ENCODE peak calls at places on chromosome 13, in ten cellular contexts. D, U, M, V, R, C, P, T, Q and O are unnamed samples.
A peak's percentile ranks its signal among the peaks of the same experiment; 100 is the strongest.

GRCh38 chr13:111217661-111218060 is 102.6 kb downstream of the ARHGEF7 start:
- DNase-seq in C (no peak), Q (no peak), M (no peak), R (no peak), T (no peak), P (no peak), V (no peak), U (no peak), D (no peak), O (no peak)

GRCh38 chr13:111115051-111115840 is at the start of gene ARHGEF7:
- DNase-seq in V (no peak), R (no peak), P (no peak), C (peak; percentile 66), M (peak; percentile 66), T (no peak), U (no peak), D (peak; percentile 17), Q (no peak), O (no peak)

GRCh38 chr13:19910336-19911072 is 47.1 kb upstream of the ZMYM5 start:
- DNase-seq in M (no peak), R (no peak), U (peak; percentile 1), V (no peak), C (no peak), Q (no peak), D (no peak), P (no peak), T (no peak), O (no peak)

GRCh38 chr13:85632526-85633215 is 166.5 kb downstream of the SLITRK6 start:
- DNase-seq in C (no peak), Q (no peak), P (no peak), U (no peak), M (no peak), V (no peak), R (no peak), T (no peak), D (no peak), O (no peak)

GRCh38 chr13:89726690-89727435 is 1620.6 kb upstream of the MIR17HG start:
- DNase-seq in U (no peak), T (no peak), P (no peak), V (no peak), M (no peak), D (no peak), R (no peak), C (no peak), Q (no peak), O (no peak)

GRCh38 chr13:52374873-52375411 is 31.0 kb downstream of the THSD1 start:
- DNase-seq in R (no peak), Q (no peak), V (no peak), T (no peak), D (no peak), P (no peak), U (no peak), M (no peak), C (no peak), O (no peak)

GRCh38 chr13:106507560-106508274 is 27.7 kb downstream of the EFNB2 start:
- DNase-seq in R (no peak), C (no peak), P (no peak), U (peak; percentile 45), T (no peak), D (no peak), Q (no peak), M (no peak), V (no peak), O (no peak)

GRCh38 chr13:34738251-34739170 is 203.6 kb upstream of the NBEA start:
- DNase-seq in M (no peak), T (no peak), Q (no peak), U (no peak), V (no peak), C (no peak), D (no peak), P (no peak), R (no peak), O (no peak)

GRCh38 chr13:109330941-109331340 is 455.4 kb downstream of the IRS2 start:
- DNase-seq in P (no peak), M (no peak), V (no peak), D (no peak), T (no peak), R (no peak), C (no peak), U (no peak), Q (no peak), O (no peak)

GRCh38 chr13:50001287-50001686 is 4.4 kb downstream of the TRIM13 start:
- DNase-seq in Q (no peak), T (no peak), U (no peak), M (no peak), V (no peak), P (no peak), R (no peak), D (no peak), C (no peak), O (no peak)

GRCh38 chr13:40639226-40639681 is 27.2 kb downstream of the FOXO1 start:
- DNase-seq in Q (peak; percentile 46), C (no peak), P (no peak), T (no peak), M (no peak), U (no peak), V (no peak), R (no peak), D (no peak), O (no peak)

GRCh38 chr13:77833331-77833863 is 85.2 kb downstream of the EDNRB start:
- DNase-seq in V (no peak), R (no peak), Q (no peak), T (no peak), M (no peak), P (no peak), D (no peak), U (no peak), C (no peak), O (no peak)

GRCh38 chr13:99354371-99354951 is 47.3 kb upstream of the GPR183 start:
- DNase-seq in C (peak; percentile 30), U (no peak), V (no peak), R (no peak), P (no peak), D (no peak), Q (no peak), M (no peak), T (peak; percentile 71), O (peak; percentile 32)

GRCh38 chr13:113664751-113665581 is 2.1 kb upstream of the GRK1 start:
- DNase-seq in P (no peak), C (no peak), D (no peak), U (no peak), R (no peak), V (no peak), Q (peak; percentile 9), M (peak; percentile 31), T (peak; percentile 38), O (no peak)

GRCh38 chr13:45280751-45281634 is 60.0 kb downstream of the TPT1 start:
- DNase-seq in C (peak; percentile 76), R (peak; percentile 26), Q (peak; percentile 62), P (peak; percentile 21), D (peak; percentile 54), M (peak; percentile 81), V (no peak), U (no peak), T (peak; percentile 83), O (peak; percentile 29)

GRCh38 chr13:92849381-92849780 is 377.2 kb upstream of the GPC6 start:
- DNase-seq in Q (no peak), C (no peak), M (no peak), U (no peak), R (no peak), P (no peak), D (no peak), T (no peak), V (no peak), O (no peak)

GRCh38 chr13:24618219-24618955 is 61.8 kb upstream of the ATP12A start:
- DNase-seq in Q (no peak), U (no peak), R (peak; percentile 23), T (peak; percentile 88), M (no peak), C (peak; percentile 73), P (no peak), V (no peak), D (peak; percentile 81), O (peak; percentile 53)

GRCh38 chr13:75507027-75508001 is 25.3 kb upstream of the TBC1D4 start:
- DNase-seq in C (no peak), T (no peak), P (no peak), V (no peak), U (no peak), Q (no peak), D (no peak), M (no peak), R (no peak), O (no peak)

GRCh38 chr13:40233731-40234195 is 432.7 kb downstream of the FOXO1 start:
- DNase-seq in U (no peak), Q (peak; percentile 64), T (no peak), D (no peak), M (peak; percentile 84), P (no peak), V (no peak), R (no peak), C (no peak), O (no peak)

GRCh38 chr13:42381165-42381425 is 109.1 kb downstream of the AKAP11 start:
- DNase-seq in U (no peak), V (no peak), D (no peak), T (no peak), P (no peak), C (no peak), Q (no peak), R (no peak), M (no peak), O (no peak)